ENCODE peak calls at places on chromosome 16, in eight cellular contexts. U is cardiac fibroblast; I is C1 segment of cervical spinal cord; Q is stromal cell of bone marrow; E is fibroblast of pulmonary artery; M is stimulated activated CD4-positive, alpha-beta T cell treated with anti-CD3 and anti-CD28 coated beads, Interleukin-2, amount 100 ng/mL, for 24 hours; W is WTC11; A is COR-L47. P is an unnamed sample.

GRCh38 chr16:25834101-25834500 is 142.3 kb downstream of the HS3ST4 start:
- DNase-seq in M (no peak), I (no peak), E (no peak), U (no peak), Q (no peak), W (no peak), A (no peak), P (no peak)

GRCh38 chr16:85369741-85370528 is 243.2 kb upstream of the GSE1 start:
- DNase-seq in Q (no peak), U (peak; percentile 51), A (no peak), I (no peak), W (peak; percentile 84), M (peak; percentile 73), E (no peak), P (peak; percentile 62)

GRCh38 chr16:933581-933980 is 37.2 kb downstream of the LMF1 start:
- DNase-seq in W (no peak), M (no peak), U (no peak), A (no peak), I (no peak), E (no peak), Q (no peak), P (no peak)

GRCh38 chr16:20915733-20916132 is 15.2 kb downstream of the LYRM1 start:
- DNase-seq in I (no peak), A (no peak), W (no peak), E (no peak), U (no peak), Q (no peak), M (no peak), P (no peak)

GRCh38 chr16:86991679-86992078 is 325.5 kb downstream of the C16orf95 start:
- DNase-seq in Q (no peak), E (no peak), U (no peak), A (no peak), I (no peak), M (no peak), W (no peak), P (no peak)

GRCh38 chr16:48217708-48218107 is 26.4 kb upstream of the LONP2 start:
- DNase-seq in Q (no peak), E (peak; percentile 7), I (no peak), U (peak; percentile 8), A (no peak), M (no peak), W (no peak), P (no peak)

GRCh38 chr16:23060458-23061320 is 88.6 kb downstream of the USP31 start:
- DNase-seq in E (peak; percentile 82), U (peak; percentile 80), M (peak; percentile 62), W (peak; percentile 78), A (peak; percentile 64), Q (peak; percentile 34), I (peak; percentile 26), P (peak; percentile 78)

GRCh38 chr16:598823-599739 is 9.2 kb downstream of the RAB40C start:
- DNase-seq in E (no peak), Q (no peak), I (no peak), M (no peak), U (no peak), W (no peak), A (no peak), P (no peak)

GRCh38 chr16:23145186-23145585 is 4.1 kb downstream of the USP31 start:
- DNase-seq in Q (no peak), U (no peak), I (no peak), A (peak; percentile 23), E (no peak), W (no peak), M (no peak), P (no peak)

GRCh38 chr16:10644092-10644491 is 50.6 kb downstream of the TEKT5 start:
- DNase-seq in Q (no peak), M (no peak), U (no peak), I (no peak), A (no peak), W (no peak), E (no peak), P (no peak)

GRCh38 chr16:56848955-56849689 is 15.9 kb upstream of the SLC12A3 start:
- DNase-seq in Q (peak; percentile 59), W (no peak), I (no peak), A (peak; percentile 43), M (no peak), U (peak; percentile 62), E (peak; percentile 63), P (no peak)

GRCh38 chr16:4729876-4730275 is 4.2 kb downstream of the ANKS3 start:
- DNase-seq in M (no peak), A (no peak), W (no peak), I (no peak), E (no peak), U (no peak), Q (no peak), P (no peak)

GRCh38 chr16:5207001-5207523 is 109.5 kb upstream of the EEF2KMT start:
- DNase-seq in W (no peak), U (no peak), Q (no peak), A (no peak), E (no peak), M (no peak), I (no peak), P (no peak)

P was measured in HT-29.